ENCODE peak calls at places on chromosome 16, in four cellular contexts. B is CD4-positive, alpha-beta memory T cell; D is mucosa of descending colon; Y is GM23248. G is an unnamed sample.

GRCh38 chr16:72380283-72380682 is 208.3 kb upstream of the PMFBP1 start:
- DNase-seq in B (no peak), D (no peak), Y (no peak), G (no peak)

GRCh38 chr16:76676356-76676755 is 399.2 kb downstream of the CNTNAP4 start:
- DNase-seq in B (no peak), D (no peak), Y (no peak), G (no peak)

GRCh38 chr16:20904507-20905079 is 4.0 kb downstream of the LYRM1 start:
- DNase-seq in B (peak; percentile 55), D (no peak), Y (peak; percentile 49), G (no peak)

GRCh38 chr16:88560722-88561484 is 9.3 kb upstream of the ZC3H18 start:
- DNase-seq in B (no peak), D (peak; percentile 44), Y (peak; percentile 48), G (no peak)

GRCh38 chr16:9048302-9048700 is 43.1 kb upstream of the HAPSTR1 start:
- DNase-seq in B (no peak), D (no peak), Y (peak; percentile 55), G (no peak)

GRCh38 chr16:75305364-75306101 is 54.1 kb upstream of the BCAR1 start:
- DNase-seq in B (no peak), D (peak; percentile 87), Y (peak; percentile 100), G (no peak)

GRCh38 chr16:3175157-3176153 is 12.5 kb upstream of the OR1F1 start:
- DNase-seq in B (no peak), D (no peak), Y (no peak), G (no peak)

GRCh38 chr16:62058412-62058811 is 22.2 kb upstream of the CDH8 start:
- DNase-seq in B (no peak), D (no peak), Y (no peak), G (no peak)

GRCh38 chr16:66516808-66517585 is 32.9 kb downstream of the TK2 start:
- DNase-seq in B (peak; percentile 63), D (peak; percentile 98), Y (peak; percentile 89), G (peak; percentile 78)

GRCh38 chr16:68384293-68385255 is 63.7 kb downstream of the SMPD3 start:
- DNase-seq in B (no peak), D (no peak), Y (no peak), G (no peak)

GRCh38 chr16:27426423-27427408 is 24.7 kb downstream of the IL21R start:
- DNase-seq in B (peak; percentile 54), D (peak; percentile 32), Y (peak; percentile 94), G (peak; percentile 41)

GRCh38 chr16:17271687-17272086 is 199.1 kb downstream of the XYLT1 start:
- DNase-seq in B (no peak), D (peak; percentile 65), Y (peak; percentile 22), G (no peak)

GRCh38 chr16:17359778-17360177 is 111.0 kb downstream of the XYLT1 start:
- DNase-seq in B (peak; percentile 30), D (no peak), Y (peak; percentile 88), G (no peak)

GRCh38 chr16:88495268-88495772 is 42.2 kb downstream of the ZFPM1 start:
- DNase-seq in B (no peak), D (no peak), Y (no peak), G (no peak)

GRCh38 chr16:86585821-86586611 is 7.7 kb downstream of the FOXL1 start:
- DNase-seq in B (no peak), D (no peak), Y (peak; percentile 94), G (no peak)

GRCh38 chr16:22141746-22142145 is 20.6 kb upstream of the SDR42E2 start:
- DNase-seq in B (no peak), D (peak; percentile 2), Y (peak; percentile 47), G (no peak)

GRCh38 chr16:72172105-72173034 is at the start of gene PMFBP1:
- DNase-seq in B (no peak), D (peak; percentile 44), Y (peak; percentile 92), G (peak; percentile 4)

GRCh38 chr16:14302031-14302398 is 230.9 kb downstream of the MRTFB start:
- DNase-seq in B (no peak), D (peak; percentile 41), Y (peak; percentile 91), G (no peak)

GRCh38 chr16:15849209-15849981 is 7.4 kb downstream of the MYH11 start:
- DNase-seq in B (no peak), D (no peak), Y (no peak), G (no peak)

GRCh38 chr16:68179196-68179795 is 56.6 kb downstream of the ESRP2 start:
- DNase-seq in B (no peak), D (no peak), Y (peak; percentile 48), G (no peak)

GRCh38 chr16:21684199-21684598 is 20.4 kb downstream of the OTOA start:
- DNase-seq in B (peak; percentile 6), D (peak; percentile 10), Y (peak; percentile 17), G (no peak)

GRCh38 chr16:30805370-30806169 is 18.6 kb upstream of the ZNF629 start:
- DNase-seq in B (peak; percentile 40), D (peak; percentile 88), Y (peak; percentile 92), G (peak; percentile 11)

GRCh38 chr16:80580109-80580832 is 39.5 kb downstream of the DYNLRB2 start:
- DNase-seq in B (peak; percentile 60), D (peak; percentile 14), Y (peak; percentile 68), G (peak; percentile 39)

GRCh38 chr16:1002399-1003161 is 21.0 kb downstream of the SOX8 start:
- DNase-seq in B (no peak), D (peak; percentile 24), Y (peak; percentile 86), G (peak; percentile 51)

GRCh38 chr16:9039208-9039607 is 52.2 kb upstream of the HAPSTR1 start:
- DNase-seq in B (no peak), D (no peak), Y (peak; percentile 30), G (no peak)

GRCh38 chr16:27405546-27406451 is 3.8 kb downstream of the IL21R start:
- DNase-seq in B (no peak), D (no peak), Y (peak; percentile 69), G (no peak)

GRCh38 chr16:69384974-69385373 is 833 bp downstream of the TERF2 start:
- DNase-seq in B (peak; percentile 9), D (no peak), Y (no peak), G (no peak)

GRCh38 chr16:28606291-28607115 is 3.3 kb downstream of the SULT1A1 start:
- DNase-seq in B (no peak), D (no peak), Y (no peak), G (no peak)

GRCh38 chr16:49115956-49116355 is 165.7 kb downstream of the CBLN1 start:
- DNase-seq in B (no peak), D (no peak), Y (no peak), G (no peak)

GRCh38 chr16:1273816-1274215 is 17.9 kb downstream of the TPSD1 start:
- DNase-seq in B (no peak), D (no peak), Y (no peak), G (no peak)

GRCh38 chr16:87541004-87541881 is 48.4 kb upstream of the ZCCHC14 start:
- DNase-seq in B (no peak), D (peak; percentile 39), Y (peak; percentile 88), G (no peak)

GRCh38 chr16:15705064-15705565 is 55.1 kb downstream of the NDE1 start:
- DNase-seq in B (no peak), D (no peak), Y (no peak), G (no peak)

GRCh38 chr16:56910654-56911539 is 21.0 kb upstream of the HERPUD1 start:
- DNase-seq in B (no peak), D (no peak), Y (peak; percentile 88), G (no peak)

DNA sequence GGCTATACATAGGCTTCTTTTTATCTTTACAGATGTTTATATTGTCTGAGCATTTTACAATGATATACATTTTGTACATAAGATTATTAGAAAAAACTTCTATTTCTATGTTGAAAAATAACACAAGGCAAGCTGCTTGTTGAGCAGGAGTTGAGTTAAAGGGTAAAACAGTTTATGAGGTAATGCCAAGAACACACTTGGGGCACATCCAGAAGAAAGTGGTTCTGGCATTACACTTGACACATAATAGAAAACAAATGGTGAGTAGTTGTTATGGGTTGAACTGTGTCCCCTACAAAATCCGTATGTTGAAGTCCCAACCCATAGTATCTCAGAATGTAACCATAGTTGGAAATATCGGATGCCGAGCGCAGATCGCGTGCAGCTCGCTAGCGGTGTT is 354.3 kb upstream of the GOT2 start:
- DNase-seq in B (no peak), D (no peak), Y (no peak), G (no peak)
- H3K4me3 ChIP-seq in B (no peak overlapping the region), D (no peak overlapping the region), Y (no peak overlapping the region), G (no peak overlapping the region)

DNA sequence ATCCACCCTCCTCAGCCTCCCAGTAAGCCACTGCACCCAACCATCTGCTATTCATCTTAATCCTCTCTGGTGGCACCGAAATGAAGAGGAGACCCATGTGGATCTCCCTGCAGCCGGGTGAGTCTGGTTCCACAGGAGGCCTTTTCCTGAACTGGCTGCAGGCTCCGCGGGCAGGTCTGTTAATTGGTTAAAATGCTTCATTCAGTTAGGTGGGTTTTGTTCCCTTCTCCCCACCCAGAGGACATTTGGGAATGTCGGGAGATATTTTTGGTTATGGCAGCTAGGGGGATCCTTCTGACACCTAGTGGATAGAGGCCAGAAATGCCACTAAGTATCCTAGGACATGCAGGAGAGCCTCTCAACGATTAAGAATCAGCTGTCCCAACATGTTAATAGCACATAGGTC is 16.7 kb downstream of the C16orf54 start:
- DNase-seq in B (no peak), D (no peak), Y (peak; percentile 72), G (no peak)
- H3K4me3 ChIP-seq in B (no peak overlapping the region), D (no peak overlapping the region), Y (peak overlapping the region; percentile 62), G (no peak overlapping the region)

DNA sequence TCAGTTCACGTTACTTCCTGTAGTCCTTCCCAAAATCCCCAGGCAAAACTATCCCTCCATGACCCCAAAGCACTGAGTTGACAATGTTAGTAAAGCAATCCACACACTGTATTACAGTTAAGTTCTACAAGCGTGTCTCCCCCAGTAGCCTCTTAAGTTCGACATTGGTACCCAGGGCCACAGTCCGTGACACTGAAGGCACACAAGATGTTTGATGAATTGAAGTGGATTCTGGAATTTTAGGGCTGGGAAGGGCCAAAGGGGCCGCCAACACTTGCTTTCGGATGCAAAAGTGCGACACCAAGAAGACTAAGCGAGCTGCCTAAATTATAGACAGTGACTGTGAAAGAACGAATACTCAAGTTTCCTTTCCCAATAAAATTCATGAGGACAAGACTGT is 1.5 kb downstream of the VPS35 start:
- DNase-seq in B (no peak), D (peak; percentile 4), Y (peak; percentile 8), G (no peak)
- H3K4me3 ChIP-seq in B (no peak overlapping the region), D (no peak overlapping the region), Y (peak overlapping the region; percentile 94), G (no peak overlapping the region)

DNA sequence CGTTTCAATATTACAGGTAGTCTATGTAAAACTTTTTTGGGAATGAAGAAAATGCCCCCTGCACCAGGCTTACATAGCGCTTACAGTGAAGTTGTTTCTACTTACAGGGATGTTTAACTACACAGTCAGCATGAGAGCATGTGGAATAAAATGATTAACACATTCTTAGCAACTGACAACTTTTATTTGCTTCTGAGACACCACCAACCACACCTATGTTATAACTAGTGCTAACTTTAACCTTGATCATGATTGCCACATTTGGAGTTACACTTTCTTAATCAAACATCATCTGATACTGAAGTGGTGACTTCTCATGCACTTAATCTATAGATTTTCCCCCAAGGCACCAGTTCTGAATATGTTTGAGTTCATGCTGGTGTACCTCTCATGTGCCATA is 20.3 kb upstream of the ZNF267 start:
- DNase-seq in B (no peak), D (no peak), Y (no peak), G (no peak)
- H3K4me3 ChIP-seq in B (no peak overlapping the region), D (no peak overlapping the region), Y (no peak overlapping the region), G (no peak overlapping the region)

DNA sequence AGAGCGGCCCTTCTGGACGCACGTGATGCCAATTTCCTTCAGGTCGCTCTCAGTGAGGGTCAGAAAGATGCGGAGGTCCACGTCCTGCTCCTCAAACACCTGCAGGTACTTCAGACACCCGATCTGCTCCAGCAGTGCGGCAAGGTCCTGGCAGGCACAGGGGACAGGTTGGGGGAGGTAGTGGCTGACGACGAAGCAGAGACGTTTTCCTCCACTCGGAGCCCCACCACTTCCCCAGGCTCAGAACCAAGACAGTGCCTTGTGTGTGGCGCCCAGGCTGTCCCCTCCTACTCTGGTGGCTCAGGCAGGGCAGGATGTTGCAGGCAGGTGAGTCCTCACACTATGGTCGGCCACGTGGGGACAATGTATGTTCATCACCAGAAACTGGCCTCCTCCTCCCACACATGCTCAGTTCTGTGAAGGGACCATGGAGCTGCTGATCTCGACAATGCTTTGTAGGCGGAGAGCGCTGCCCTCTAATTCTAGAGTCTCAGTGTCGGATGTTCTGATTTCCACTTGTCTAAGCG is 5.7 kb downstream of the NUDT16L1 start:
- DNase-seq in B (no peak), D (no peak), Y (no peak), G (no peak)
- H3K4me3 ChIP-seq in B (no peak overlapping the region), D (no peak overlapping the region), Y (no peak overlapping the region), G (no peak overlapping the region)